ENCODE peak calls at places on chromosomes 6 and 20, in four cellular contexts. J, S, T and M are unnamed samples.

GRCh38 chr6:98657764-98658163 is 176.6 kb upstream of the POU3F2 start:
- DNase-seq in S (peak; percentile 3), J (peak; percentile 86), T (no peak), M (no peak)

GRCh38 chr6:3438190-3439167 is 18.4 kb downstream of the SLC22A23 start:
- DNase-seq in J (peak; percentile 72), S (no peak), T (peak; percentile 48), M (no peak)

GRCh38 chr20:25389381-25389857 is 1.2 kb downstream of the ABHD12 start:
- DNase-seq in J (peak; percentile 27), T (no peak), S (peak; percentile 33), M (no peak)

GRCh38 chr6:142913511-142914047 is 31.4 kb downstream of the HIVEP2 start:
- DNase-seq in J (no peak), S (no peak), T (no peak), M (peak; percentile 70)

GRCh38 chr6:33894438-33894837 is 90.6 kb upstream of the MLN start:
- DNase-seq in J (no peak), T (no peak), S (peak; percentile 59), M (no peak)

GRCh38 chr6:15462717-15463525 is 199.9 kb downstream of the DTNBP1 start:
- DNase-seq in J (no peak), T (no peak), S (peak; percentile 15), M (no peak)

GRCh38 chr6:163293286-163293685 is 121.2 kb upstream of the QKI start:
- DNase-seq in J (no peak), T (no peak), S (no peak), M (no peak)

GRCh38 chr6:8904754-8905153 is 469.4 kb upstream of the SLC35B3 start:
- DNase-seq in T (no peak), S (no peak), J (no peak), M (no peak)

GRCh38 chr20:6919792-6920468 is 152.4 kb downstream of the BMP2 start:
- DNase-seq in T (no peak), J (no peak), S (no peak), M (no peak)

GRCh38 chr6:1240766-1241165 is 71.1 kb upstream of the FOXQ1 start:
- DNase-seq in J (no peak), S (peak; percentile 27), T (no peak), M (no peak)